ENCODE peak calls at places on chromosomes 1 and 21, in six cellular contexts. X is neuronal stem cell, Y is H1, G is mesenchymal stem cell, K is IMR-90, P is trophoblast cell. S is an unnamed sample.

GRCh38 chr1:103514920-103515503 is 10.5 kb upstream of the RNPC3 start:
- DNase-seq in X (peak; percentile 46), Y (no peak), G (peak; percentile 67), K (peak; percentile 63), P (peak; percentile 78), S (no peak)

GRCh38 chr1:55441474-55441873 is 226.3 kb upstream of the USP24 start:
- DNase-seq in X (no peak), Y (no peak), G (no peak), K (peak; percentile 68), P (no peak), S (no peak)

GRCh38 chr1:54376085-54377039 is 29.8 kb downstream of the SSBP3 start:
- DNase-seq in X (no peak), Y (no peak), G (no peak), K (no peak), P (no peak), S (no peak)

GRCh38 chr21:19011448-19011847 is 607.9 kb upstream of the TMPRSS15 start:
- DNase-seq in X (no peak), Y (no peak), G (no peak), K (no peak), P (no peak), S (no peak)

GRCh38 chr1:109979489-109980091 is 5.0 kb upstream of the AHCYL1 start:
- DNase-seq in X (no peak), Y (no peak), G (peak; percentile 83), K (peak; percentile 71), P (no peak), S (no peak)

GRCh38 chr1:10378071-10378841 is 20.6 kb upstream of the PGD start:
- DNase-seq in X (no peak), Y (no peak), G (peak; percentile 90), K (peak; percentile 95), P (peak; percentile 97), S (no peak)

GRCh38 chr21:34795152-34796141 is 126.7 kb downstream of the CLIC6 start:
- DNase-seq in X (no peak), Y (no peak), G (peak; percentile 93), K (peak; percentile 77), P (peak; percentile 66), S (no peak)

GRCh38 chr1:17248781-17249180 is at the start of gene PADI3:
- DNase-seq in X (no peak), Y (no peak), G (no peak), K (no peak), P (no peak), S (peak; percentile 72)

GRCh38 chr1:217907504-217907903 is 276.4 kb downstream of the SPATA17 start:
- DNase-seq in X (no peak), Y (no peak), G (peak; percentile 44), K (peak; percentile 12), P (peak; percentile 76), S (no peak)

GRCh38 chr1:71081697-71082080 is 854 bp upstream of the ZRANB2 start:
- DNase-seq in X (no peak), Y (no peak), G (no peak), K (no peak), P (no peak), S (no peak)

GRCh38 chr1:225485991-225486530 is 58.2 kb upstream of the LBR start:
- DNase-seq in X (no peak), Y (peak; percentile 45), G (no peak), K (no peak), P (no peak), S (peak; percentile 25)

GRCh38 chr1:31665264-31665878 is 20.7 kb upstream of the PEF1 start:
- DNase-seq in X (no peak), Y (no peak), G (no peak), K (no peak), P (no peak), S (no peak)

GRCh38 chr1:233121947-233122559 is 171.6 kb downstream of the NTPCR start:
- DNase-seq in X (no peak), Y (no peak), G (no peak), K (peak; percentile 70), P (no peak), S (no peak)

GRCh38 chr1:246773213-246773641 is 49.0 kb downstream of the SCCPDH start:
- DNase-seq in X (no peak), Y (no peak), G (no peak), K (no peak), P (peak; percentile 68), S (no peak)

GRCh38 chr1:70384542-70384941 is 26.5 kb upstream of the CTH start:
- DNase-seq in X (no peak), Y (no peak), G (no peak), K (no peak), P (no peak), S (no peak)

GRCh38 chr1:213724640-213725536 is 262.9 kb upstream of the PROX1 start:
- DNase-seq in X (no peak), Y (no peak), G (no peak), K (no peak), P (no peak), S (no peak)

GRCh38 chr1:196955926-196956325 is 12.4 kb downstream of the CFHR2 start:
- DNase-seq in X (no peak), Y (no peak), G (no peak), K (no peak), P (no peak), S (no peak)

GRCh38 chr1:215631040-215631439 is 63.9 kb downstream of the KCTD3 start:
- DNase-seq in X (no peak), Y (no peak), G (no peak), K (no peak), P (no peak), S (no peak)
- H3K14ac ChIP-seq in X (no peak overlapping the region), Y (no peak overlapping the region), G (no peak overlapping the region), K (no peak overlapping the region), P (no peak overlapping the region), S (no peak overlapping the region)

GRCh38 chr1:37125295-37125694 is 91.0 kb upstream of the GRIK3 start:
- DNase-seq in X (no peak), Y (no peak), G (no peak), K (no peak), P (no peak), S (no peak)
- H3K14ac ChIP-seq in X (no peak overlapping the region), Y (no peak overlapping the region), G (no peak overlapping the region), K (no peak overlapping the region), P (no peak overlapping the region), S (no peak overlapping the region)

GRCh38 chr1:154652893-154653292 is 44.9 kb upstream of the ADAR start:
- DNase-seq in X (no peak), Y (no peak), G (no peak), K (no peak), P (no peak), S (no peak)
- H3K14ac ChIP-seq in X (no peak overlapping the region), Y (no peak overlapping the region), G (no peak overlapping the region), K (no peak overlapping the region), P (no peak overlapping the region), S (no peak overlapping the region)

DNA sequence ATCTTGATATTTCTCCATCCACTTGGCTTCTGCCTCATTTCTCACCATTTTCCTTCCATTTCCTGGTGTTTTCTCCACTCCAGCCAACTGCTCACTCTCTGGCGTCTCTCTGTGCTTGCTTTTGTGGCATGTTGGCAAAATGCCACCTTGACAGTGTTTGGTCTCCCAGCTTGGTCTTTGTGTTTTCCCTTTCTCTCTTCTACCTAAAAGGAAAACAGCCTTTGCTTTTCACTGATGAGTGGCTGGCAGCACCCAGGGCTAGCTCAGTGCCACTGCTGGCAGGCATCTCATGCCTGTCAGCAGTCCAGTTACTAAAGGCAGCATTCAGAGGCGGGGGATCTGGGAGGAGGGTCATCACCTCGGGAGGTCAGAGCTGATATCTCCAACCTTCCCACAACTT is 55.3 kb upstream of the DSCAM start:
- DNase-seq in X (no peak), Y (no peak), G (no peak), K (no peak), P (no peak), S (no peak)
- H3K14ac ChIP-seq in X (no peak overlapping the region), Y (no peak overlapping the region), G (no peak overlapping the region), K (no peak overlapping the region), P (no peak overlapping the region), S (no peak overlapping the region)

DNA sequence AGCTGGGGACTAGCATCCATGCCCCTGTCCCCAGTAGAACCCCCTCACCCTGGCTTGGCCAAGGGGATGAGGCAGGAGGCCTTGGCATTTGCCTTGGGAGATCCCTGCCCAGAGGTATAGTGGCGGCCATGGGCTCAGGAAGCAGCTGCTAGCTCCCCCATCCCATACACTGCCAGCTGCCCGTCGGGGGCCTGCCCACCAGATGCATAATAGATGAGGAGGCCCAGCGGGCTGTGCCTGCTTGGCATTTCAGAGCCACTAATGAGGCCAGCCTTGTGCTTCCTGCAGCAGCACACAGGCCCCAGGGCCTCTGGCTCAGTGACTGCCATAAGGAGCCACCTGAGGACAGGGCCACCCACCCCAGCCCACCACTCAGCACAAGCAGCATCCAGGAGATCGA is 23.6 kb downstream of the RAP1GAP start:
- DNase-seq in X (no peak), Y (no peak), G (no peak), K (no peak), P (no peak), S (no peak)
- H3K14ac ChIP-seq in X (no peak overlapping the region), Y (no peak overlapping the region), G (no peak overlapping the region), K (no peak overlapping the region), P (no peak overlapping the region), S (no peak overlapping the region)

GRCh38 chr1:18415448-18415960 is 65.2 kb upstream of the KLHDC7A start:
- DNase-seq in X (no peak), Y (no peak), G (no peak), K (no peak), P (peak; percentile 64), S (no peak)

GRCh38 chr1:18419845-18420184 is 60.9 kb upstream of the KLHDC7A start:
- DNase-seq in X (no peak), Y (no peak), G (no peak), K (no peak), P (no peak), S (no peak)

GRCh38 chr1:18414872-18415447 is 65.8 kb upstream of the KLHDC7A start:
- DNase-seq in X (no peak), Y (no peak), G (no peak), K (no peak), P (no peak), S (no peak)

GRCh38 chr1:18419123-18419844 is 61.4 kb upstream of the KLHDC7A start:
- DNase-seq in X (no peak), Y (peak; percentile 52), G (no peak), K (no peak), P (no peak), S (no peak)

GRCh38 chr1:18417317-18418269 is 63.1 kb upstream of the KLHDC7A start:
- DNase-seq in X (no peak), Y (no peak), G (no peak), K (no peak), P (peak; percentile 58), S (no peak)
- H3K14ac ChIP-seq in X (no peak overlapping the region), Y (no peak overlapping the region), G (no peak overlapping the region), K (no peak overlapping the region), P (no peak overlapping the region), S (no peak overlapping the region)

S was measured in H9.